ENCODE peak calls at places on chromosomes 11 and 22, in nine cellular contexts. I is stimulated activated CD4-positive, alpha-beta T cell treated with anti-CD3 and anti-CD28 coated beads, Interleukin-1b, Interleukin-23, amount 100 ng/mL, for 1 hour; D is stromal cell of bone marrow; B is T follicular helper cell; M is left ventricle myocardium inferior; J is NCI-H2029 treated with DMSO at 0.1 percent for 48 hours; T is dorsolateral prefrontal cortex; K is ACHN; U is dermis blood vessel endothelial cell. N is an unnamed sample.

GRCh38 chr22:23067023-23067650 is 3.2 kb upstream of the GNAZ start:
- DNase-seq in I (no peak), M (no peak), D (no peak), T (peak; percentile 27), K (no peak), U (no peak), B (no peak), J (no peak), N (no peak)

GRCh38 chr11:111836766-111837165 is 34.6 kb downstream of the ALG9 start:
- DNase-seq in D (no peak), U (peak; percentile 7), M (no peak), I (no peak), J (no peak), T (no peak), B (no peak), K (peak; percentile 5), N (no peak)

GRCh38 chr11:129489254-129489653 is 113.6 kb downstream of the BARX2 start:
- DNase-seq in J (no peak), I (no peak), M (no peak), D (no peak), U (no peak), T (no peak), K (no peak), B (no peak), N (no peak)

GRCh38 chr11:119368121-119369034 is 13.1 kb downstream of the USP2 start:
- DNase-seq in D (no peak), M (peak; percentile 81), T (no peak), B (no peak), U (no peak), J (peak; percentile 34), I (no peak), K (no peak), N (no peak)

GRCh38 chr11:121091492-121092179 is 9.4 kb upstream of the TECTA start:
- DNase-seq in U (no peak), K (no peak), T (no peak), I (no peak), D (no peak), M (no peak), B (no peak), J (no peak), N (no peak)

GRCh38 chr11:841981-842369 is 354 bp downstream of the POLR2L start:
- DNase-seq in M (no peak), T (no peak), B (no peak), K (no peak), D (no peak), J (no peak), I (no peak), U (peak; percentile 50), N (no peak)

GRCh38 chr11:61860054-61860903 is 31.1 kb downstream of the FADS3 start:
- DNase-seq in M (peak; percentile 82), K (no peak), I (no peak), B (no peak), J (peak; percentile 52), D (no peak), T (no peak), U (peak; percentile 32), N (no peak)

GRCh38 chr22:25334091-25334490 is 114.7 kb downstream of the CRYBB2 start:
- DNase-seq in B (peak; percentile 9), K (peak; percentile 43), J (peak; percentile 40), D (peak; percentile 3), M (peak; percentile 28), U (peak; percentile 78), T (peak; percentile 56), I (peak; percentile 1), N (peak; percentile 54)

GRCh38 chr11:25242928-25243327 is 746.1 kb downstream of the LUZP2 start:
- DNase-seq in D (no peak), U (no peak), M (no peak), T (no peak), J (no peak), K (no peak), I (no peak), B (no peak), N (no peak)

GRCh38 chr11:99277281-99277680 is 256.5 kb downstream of the CNTN5 start:
- DNase-seq in J (no peak), M (no peak), U (no peak), B (no peak), I (no peak), K (no peak), D (no peak), T (no peak), N (no peak)

GRCh38 chr11:119065369-119065768 is 2.2 kb upstream of the VPS11 start:
- DNase-seq in D (no peak), B (peak; percentile 21), U (peak; percentile 61), J (no peak), M (no peak), T (no peak), I (no peak), K (peak; percentile 39), N (peak; percentile 37)

GRCh38 chr22:36332623-36333331 is 55.0 kb downstream of the MYH9 start:
- DNase-seq in M (no peak), U (peak; percentile 73), I (no peak), K (peak; percentile 52), T (no peak), B (peak; percentile 60), J (peak; percentile 21), D (no peak), N (no peak)

GRCh38 chr11:118341749-118342489 is 586 bp downstream of the CD3D start:
- DNase-seq in I (no peak), U (no peak), D (no peak), J (no peak), T (no peak), B (no peak), M (no peak), K (no peak), N (no peak)

GRCh38 chr11:11979487-11980117 is 28.8 kb downstream of the DKK3 start:
- DNase-seq in I (no peak), K (no peak), D (no peak), M (peak; percentile 54), T (no peak), U (peak; percentile 43), J (no peak), B (no peak), N (no peak)

GRCh38 chr11:86761978-86762377 is 38.4 kb upstream of the PRSS23 start:
- DNase-seq in U (no peak), M (no peak), D (no peak), I (no peak), T (no peak), K (no peak), B (no peak), J (no peak), N (no peak)

GRCh38 chr11:92707173-92707619 is 262.3 kb upstream of the MTNR1B start:
- DNase-seq in M (no peak), T (no peak), K (no peak), B (no peak), U (no peak), D (peak; percentile 3), J (peak; percentile 91), I (no peak), N (no peak)

GRCh38 chr22:46070215-46070721 is 80.1 kb upstream of the PPARA start:
- DNase-seq in J (no peak), D (no peak), T (peak; percentile 42), I (no peak), K (no peak), U (peak; percentile 60), B (no peak), M (peak; percentile 84), N (no peak)

GRCh38 chr22:24445481-24446290 is 18.3 kb downstream of the ADORA2A start:
- DNase-seq in T (no peak), U (no peak), M (no peak), D (no peak), J (no peak), B (no peak), I (no peak), K (no peak), N (no peak)

GRCh38 chr11:64884019-64884418 is 5.6 kb upstream of the EHD1 start:
- DNase-seq in M (no peak), I (no peak), J (no peak), D (no peak), B (no peak), T (no peak), K (no peak), U (no peak), N (no peak)

GRCh38 chr22:45831394-45831793 is 145.6 kb downstream of the WNT7B start:
- DNase-seq in U (peak; percentile 47), J (no peak), M (no peak), T (no peak), B (no peak), D (peak; percentile 11), K (peak; percentile 5), I (no peak), N (no peak)

GRCh38 chr22:17980638-17981051 is 43.7 kb downstream of the MICAL3 start:
- DNase-seq in M (peak; percentile 31), U (peak; percentile 49), D (no peak), J (no peak), K (no peak), I (no peak), B (peak; percentile 7), T (no peak), N (no peak)

GRCh38 chr22:39935116-39935515 is 25.1 kb upstream of the TMA7B start:
- DNase-seq in K (no peak), D (no peak), I (no peak), M (no peak), U (no peak), T (no peak), B (no peak), J (no peak), N (no peak)